ENCODE peak calls at places on chromosomes 11 and 22, in nine cellular contexts. V is fibroblast of mammary gland; R is IMR-90; K is cardiac muscle cell; M is esophagus squamous epithelium; S is CD4-positive, alpha-beta T cell; C is Calu3; L is lower lobe of right lung; X is BJ. A is an unnamed sample.
A peak's percentile ranks its signal among the peaks of the same experiment; 100 is the strongest.

GRCh38 chr11:86740628-86741488 is 59.5 kb upstream of the PRSS23 start:
- DNase-seq in L (no peak), S (no peak), M (no peak), R (peak; percentile 98), X (peak; percentile 91), C (peak; percentile 48), V (peak; percentile 97), K (peak; percentile 18), A (peak; percentile 86)

GRCh38 chr11:130705670-130706421 is 210.4 kb downstream of the SNX19 start:
- DNase-seq in K (no peak), R (no peak), S (no peak), L (no peak), C (no peak), X (no peak), V (peak; percentile 49), M (no peak), A (no peak)

GRCh38 chr11:122207921-122208764 is 92.1 kb upstream of the BLID start:
- DNase-seq in K (no peak), M (no peak), L (no peak), C (no peak), X (no peak), V (peak; percentile 73), S (no peak), R (peak; percentile 87), A (peak; percentile 59)

GRCh38 chr11:19868871-19869270 is 156.2 kb downstream of the NAV2 start:
- DNase-seq in K (no peak), R (peak; percentile 20), L (no peak), V (no peak), M (no peak), C (no peak), S (no peak), X (no peak), A (no peak)

GRCh38 chr11:16528639-16529038 is 172.3 kb upstream of the SOX6 start:
- DNase-seq in R (no peak), K (no peak), V (no peak), X (no peak), L (no peak), C (no peak), M (no peak), S (no peak), A (no peak)

GRCh38 chr11:123186291-123186690 is 8.8 kb downstream of the CLMP start:
- DNase-seq in K (no peak), L (no peak), R (no peak), M (no peak), V (no peak), C (no peak), X (no peak), S (no peak), A (no peak)

GRCh38 chr11:12318791-12319733 is 58.3 kb upstream of the PARVA start:
- DNase-seq in C (no peak), X (peak; percentile 84), M (no peak), K (no peak), L (no peak), V (peak; percentile 74), S (no peak), R (peak; percentile 89), A (peak; percentile 87)

GRCh38 chr11:6617315-6617781 is 1.9 kb downstream of the TPP1 start:
- DNase-seq in S (no peak), X (no peak), M (no peak), C (no peak), V (peak; percentile 35), K (no peak), L (no peak), R (no peak), A (no peak)

GRCh38 chr11:6629892-6630631 is 10.8 kb upstream of the TPP1 start:
- DNase-seq in K (peak; percentile 50), S (no peak), V (no peak), M (no peak), C (no peak), X (no peak), R (no peak), L (no peak), A (no peak)

GRCh38 chr11:116317212-116317611 is 455.6 kb downstream of the BUD13 start:
- DNase-seq in V (no peak), X (no peak), R (no peak), L (no peak), S (no peak), C (no peak), M (no peak), K (no peak), A (no peak)

GRCh38 chr11:97772696-97773095 is 1248.1 kb upstream of the CNTN5 start:
- DNase-seq in M (no peak), C (no peak), L (no peak), K (peak; percentile 18), X (no peak), V (no peak), S (no peak), R (no peak), A (no peak)

GRCh38 chr22:48152154-48152775 is 1389.8 kb downstream of the TBC1D22A start:
- DNase-seq in X (no peak), S (no peak), R (no peak), M (no peak), K (no peak), L (no peak), C (no peak), V (no peak), A (no peak)

DNA sequence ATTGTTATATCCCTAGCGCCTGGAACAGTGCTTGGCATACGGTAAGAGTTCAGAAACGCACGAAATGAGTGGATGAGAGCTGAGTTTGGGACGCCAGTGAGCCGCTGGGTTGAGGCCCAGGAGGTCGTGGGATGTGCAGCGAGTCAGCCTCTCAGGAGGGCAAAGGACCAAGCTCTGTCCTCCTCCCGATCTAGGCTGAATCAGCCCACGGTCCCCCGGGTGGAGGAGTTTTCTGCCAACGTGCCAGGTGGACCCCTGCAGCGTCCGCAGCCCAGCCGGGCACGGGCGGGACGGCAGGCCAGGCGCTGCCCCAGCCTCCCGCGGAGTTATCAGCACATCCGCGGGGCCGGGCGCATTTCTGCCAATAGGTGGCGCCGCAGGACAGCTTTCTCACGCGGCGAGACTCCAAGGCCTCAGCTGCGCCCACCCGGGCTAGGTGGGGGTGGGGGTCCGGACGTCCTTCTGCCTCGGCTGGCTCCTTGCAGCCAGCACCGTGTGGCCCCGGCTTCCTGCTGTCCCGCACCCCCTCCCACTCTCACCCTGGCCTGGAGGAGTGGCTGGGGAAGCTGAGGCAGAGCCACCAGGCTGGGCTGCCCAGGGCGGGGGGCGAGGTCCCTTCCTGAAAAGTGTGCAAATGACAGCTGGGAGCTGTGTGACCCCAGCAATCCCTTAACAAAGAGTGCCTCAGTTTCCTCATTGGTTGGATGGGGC is 2.2 kb upstream of the RPS19BP1 start:
- DNase-seq in C (peak; percentile 87), M (no peak), R (peak; percentile 53), K (peak; percentile 87), L (peak; percentile 90), X (no peak), V (peak; percentile 49), S (peak; percentile 76), A (no peak)
- TF ChIP-seq CTCF in C (peak; percentile 95), M (peak; percentile 98), R (peak; percentile 93), K (peak; percentile 86), L (peak; percentile 98), X (peak; percentile 88), V (peak; percentile 56), S (peak; percentile 93), A (peak; percentile 89)

GRCh38 chr11:4607782-4608666 is at the start of gene TRIM68:
- DNase-seq in V (peak; percentile 93), M (peak; percentile 80), R (peak; percentile 95), C (peak; percentile 96), S (peak; percentile 93), K (peak; percentile 95), L (peak; percentile 97), X (peak; percentile 75), A (peak; percentile 80)
- TF ChIP-seq CTCF in V (no peak), M (no peak), R (no peak), C (no peak), S (no peak), K (no peak), L (no peak), X (no peak), A (no peak)

GRCh38 chr11:74634537-74634936 is 42.2 kb downstream of the POLD3 start:
- DNase-seq in L (no peak), C (peak; percentile 36), K (no peak), X (no peak), V (peak; percentile 70), M (no peak), S (no peak), R (peak; percentile 66), A (no peak)
- TF ChIP-seq CTCF in L (no peak), C (no peak), K (peak; percentile 50), X (peak; percentile 49), V (peak; percentile 43), M (peak; percentile 21), S (no peak), R (peak; percentile 30), A (peak; percentile 50)

GRCh38 chr11:37657645-37658044 is 1059.6 kb upstream of the RAG2 start:
- DNase-seq in C (no peak), M (no peak), L (no peak), V (peak; percentile 2), S (no peak), X (no peak), R (peak; percentile 25), K (no peak), A (no peak)
- TF ChIP-seq CTCF in C (no peak), M (no peak), L (no peak), V (peak; percentile 28), S (no peak), X (peak; percentile 47), R (peak; percentile 56), K (peak; percentile 42), A (peak; percentile 13)

GRCh38 chr11:33869511-33870422 is 22.1 kb downstream of the LMO2 start:
- DNase-seq in M (no peak), L (peak; percentile 73), S (no peak), K (peak; percentile 69), C (peak; percentile 15), X (no peak), R (peak; percentile 2), V (peak; percentile 2), A (no peak)
- TF ChIP-seq CTCF in M (no peak), L (no peak), S (no peak), K (no peak), C (no peak), X (no peak), R (no peak), V (no peak), A (no peak)

GRCh38 chr11:3051435-3052108 is 5.7 kb downstream of the CARS1 start:
- DNase-seq in L (no peak), V (no peak), X (no peak), C (no peak), M (no peak), R (no peak), K (no peak), S (no peak), A (no peak)
- TF ChIP-seq CTCF in L (no peak), V (peak; percentile 4), X (peak; percentile 19), C (no peak), M (no peak), R (peak; percentile 43), K (peak; percentile 12), S (no peak), A (peak; percentile 1)

DNA sequence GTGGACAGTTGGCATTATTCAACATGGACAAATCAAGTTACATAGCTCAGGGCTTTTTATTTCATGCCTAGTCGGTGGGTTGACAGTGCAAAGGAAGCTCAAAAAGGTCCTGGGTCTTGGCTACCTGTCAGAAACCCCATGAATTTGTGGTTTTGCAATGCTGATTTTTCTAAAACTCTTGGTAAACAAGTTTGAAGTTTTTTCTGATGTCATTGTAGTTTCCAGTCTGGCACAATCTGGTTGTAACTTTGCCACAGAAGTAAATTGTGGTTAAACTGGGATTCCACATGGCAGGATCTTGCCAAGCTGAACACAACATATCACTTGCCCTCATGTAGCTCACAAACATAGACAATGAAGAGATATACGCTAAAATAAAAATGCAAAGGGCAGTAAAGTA is 100.8 kb downstream of the EHF start:
- DNase-seq in S (no peak), C (no peak), R (peak; percentile 27), X (no peak), L (no peak), V (peak; percentile 6), K (no peak), M (no peak), A (no peak)
- TF ChIP-seq CTCF in S (no peak), C (no peak), R (no peak), X (no peak), L (no peak), V (no peak), K (no peak), M (no peak), A (no peak)

A was measured in AG09309.